ENCODE peak calls at places on chromosome 1, in eight cellular contexts. One of them, this sample, is unnamed.

GRCh38 chr1:61078611-61079010 is 3.8 kb upstream of the NFIA start:
- DNase-seq in NCI-H345: no peak
- DNase-seq in breast epithelium: no peak
- DNase-seq in trophoblast cell: no peak
- DNase-seq in left colon: no peak
- DNase-seq in Daoy: no peak
- DNase-seq in AG10803: peak; percentile 19
- DNase-seq in SJSA1: no peak
- DNase-seq in this sample: no peak

GRCh38 chr1:211487082-211487481 is 4.9 kb downstream of the RD3 start:
- DNase-seq in AG10803: no peak
- DNase-seq in left colon: no peak
- DNase-seq in SJSA1: peak; percentile 19
- DNase-seq in NCI-H345: no peak
- DNase-seq in Daoy: no peak
- DNase-seq in breast epithelium: no peak
- DNase-seq in trophoblast cell: no peak
- DNase-seq in this sample: no peak

GRCh38 chr1:39990428-39990827 is 35.5 kb downstream of the MFSD2A start:
- DNase-seq in left colon: no peak
- DNase-seq in SJSA1: no peak
- DNase-seq in trophoblast cell: peak; percentile 38
- DNase-seq in breast epithelium: no peak
- DNase-seq in NCI-H345: no peak
- DNase-seq in Daoy: peak; percentile 48
- DNase-seq in AG10803: no peak
- DNase-seq in this sample: no peak

GRCh38 chr1:94246692-94247145 is 9.3 kb upstream of the ARHGAP29 start:
- DNase-seq in Daoy: peak; percentile 53
- DNase-seq in breast epithelium: no peak
- DNase-seq in left colon: no peak
- DNase-seq in trophoblast cell: no peak
- DNase-seq in NCI-H345: no peak
- DNase-seq in AG10803: no peak
- DNase-seq in SJSA1: no peak
- DNase-seq in this sample: no peak

GRCh38 chr1:111140680-111140967 is 601 bp downstream of the CEPT1 start:
- DNase-seq in breast epithelium: peak; percentile 51
- DNase-seq in SJSA1: peak; percentile 70
- DNase-seq in AG10803: peak; percentile 76
- DNase-seq in trophoblast cell: peak; percentile 44
- DNase-seq in Daoy: peak; percentile 75
- DNase-seq in left colon: peak; percentile 64
- DNase-seq in NCI-H345: no peak
- DNase-seq in this sample: no peak

GRCh38 chr1:16206547-16207317 is 5.7 kb downstream of the ARHGEF19 start:
- DNase-seq in left colon: peak; percentile 99
- DNase-seq in Daoy: peak; percentile 99
- DNase-seq in AG10803: peak; percentile 98
- DNase-seq in breast epithelium: peak; percentile 97
- DNase-seq in trophoblast cell: peak; percentile 99
- DNase-seq in SJSA1: peak; percentile 99
- DNase-seq in NCI-H345: peak; percentile 99
- DNase-seq in this sample: peak; percentile 96

GRCh38 chr1:244603498-244603897 is 49.4 kb upstream of the DESI2 start:
- DNase-seq in breast epithelium: no peak
- DNase-seq in NCI-H345: peak; percentile 22
- DNase-seq in AG10803: peak; percentile 39
- DNase-seq in left colon: no peak
- DNase-seq in Daoy: peak; percentile 13
- DNase-seq in SJSA1: no peak
- DNase-seq in trophoblast cell: no peak
- DNase-seq in this sample: peak; percentile 42

GRCh38 chr1:228798548-228798947 is 63.3 kb downstream of the RHOU start:
- DNase-seq in left colon: no peak
- DNase-seq in SJSA1: no peak
- DNase-seq in NCI-H345: no peak
- DNase-seq in AG10803: peak; percentile 61
- DNase-seq in Daoy: no peak
- DNase-seq in breast epithelium: no peak
- DNase-seq in trophoblast cell: no peak
- DNase-seq in this sample: no peak

GRCh38 chr1:32925360-32926142 is 24.4 kb upstream of the TMEM54 start:
- DNase-seq in SJSA1: no peak
- DNase-seq in breast epithelium: no peak
- DNase-seq in left colon: no peak
- DNase-seq in Daoy: no peak
- DNase-seq in NCI-H345: no peak
- DNase-seq in trophoblast cell: peak; percentile 29
- DNase-seq in AG10803: no peak
- DNase-seq in this sample: no peak

GRCh38 chr1:56710646-56711045 is 65.5 kb downstream of the PRKAA2 start:
- DNase-seq in breast epithelium: no peak
- DNase-seq in NCI-H345: no peak
- DNase-seq in AG10803: peak; percentile 73
- DNase-seq in Daoy: peak; percentile 33
- DNase-seq in SJSA1: no peak
- DNase-seq in trophoblast cell: no peak
- DNase-seq in left colon: no peak
- DNase-seq in this sample: no peak

GRCh38 chr1:108107658-108108057 is 92.5 kb downstream of the SLC25A24 start:
- DNase-seq in AG10803: peak; percentile 47
- DNase-seq in SJSA1: peak; percentile 62
- DNase-seq in NCI-H345: no peak
- DNase-seq in left colon: no peak
- DNase-seq in breast epithelium: no peak
- DNase-seq in Daoy: peak; percentile 96
- DNase-seq in trophoblast cell: peak; percentile 30
- DNase-seq in this sample: no peak

GRCh38 chr1:170881268-170882265 is 53.8 kb upstream of the MROH9 start:
- DNase-seq in Daoy: peak; percentile 9
- DNase-seq in SJSA1: no peak
- DNase-seq in AG10803: peak; percentile 64
- DNase-seq in trophoblast cell: no peak
- DNase-seq in left colon: no peak
- DNase-seq in breast epithelium: no peak
- DNase-seq in NCI-H345: no peak
- DNase-seq in this sample: no peak

GRCh38 chr1:13812456-13813397 is 112.7 kb downstream of the PRDM2 start:
- DNase-seq in breast epithelium: no peak
- DNase-seq in AG10803: no peak
- DNase-seq in trophoblast cell: peak; percentile 32
- DNase-seq in Daoy: no peak
- DNase-seq in NCI-H345: no peak
- DNase-seq in left colon: no peak
- DNase-seq in SJSA1: no peak
- DNase-seq in this sample: no peak

GRCh38 chr1:34786521-34787325 is 5.7 kb downstream of the GJB3 start:
- DNase-seq in SJSA1: no peak
- DNase-seq in left colon: peak; percentile 73
- DNase-seq in breast epithelium: peak; percentile 73
- DNase-seq in NCI-H345: peak; percentile 73
- DNase-seq in AG10803: peak; percentile 70
- DNase-seq in trophoblast cell: peak; percentile 59
- DNase-seq in Daoy: peak; percentile 75
- DNase-seq in this sample: peak; percentile 81